ENCODE peak calls at places on chromosome 19, in five cellular contexts. One of them, this sample, is unnamed.

GRCh38 chr19:2226840-2227360 is 9.2 kb downstream of the PLEKHJ1 start:
- DNase-seq in fibroblast of the aortic adventitia: no peak
- DNase-seq in cardiac muscle cell: no peak
- DNase-seq in lower lobe of right lung: no peak
- DNase-seq in IMR-90: no peak
- DNase-seq in this sample: no peak

GRCh38 chr19:754530-754929 is 3.6 kb downstream of the MISP start:
- DNase-seq in fibroblast of the aortic adventitia: no peak
- DNase-seq in cardiac muscle cell: no peak
- DNase-seq in lower lobe of right lung: no peak
- DNase-seq in IMR-90: no peak
- DNase-seq in this sample: no peak

GRCh38 chr19:5903502-5904301 is at the start of gene NDUFA11:
- DNase-seq in fibroblast of the aortic adventitia: no peak
- DNase-seq in cardiac muscle cell: peak
- DNase-seq in lower lobe of right lung: peak
- DNase-seq in IMR-90: peak
- DNase-seq in this sample: peak

GRCh38 chr19:55046975-55047622 is 9.0 kb upstream of the GP6 start:
- DNase-seq in fibroblast of the aortic adventitia: no peak
- DNase-seq in cardiac muscle cell: no peak
- DNase-seq in lower lobe of right lung: no peak
- DNase-seq in IMR-90: no peak
- DNase-seq in this sample: no peak

GRCh38 chr19:5967994-5968430 is 9.9 kb downstream of the RANBP3 start:
- DNase-seq in fibroblast of the aortic adventitia: peak
- DNase-seq in cardiac muscle cell: peak
- DNase-seq in lower lobe of right lung: peak
- DNase-seq in IMR-90: peak
- DNase-seq in this sample: peak

GRCh38 chr19:4694211-4694987 is 24.3 kb upstream of the MYDGF start:
- DNase-seq in fibroblast of the aortic adventitia: peak
- DNase-seq in cardiac muscle cell: no peak
- DNase-seq in lower lobe of right lung: no peak
- DNase-seq in IMR-90: peak
- DNase-seq in this sample: peak

GRCh38 chr19:38290631-38291147 is 13.4 kb upstream of the C19orf33 start:
- DNase-seq in fibroblast of the aortic adventitia: peak
- DNase-seq in cardiac muscle cell: no peak
- DNase-seq in lower lobe of right lung: peak
- DNase-seq in IMR-90: peak
- DNase-seq in this sample: peak

GRCh38 chr19:39199025-39199424 is 2.3 kb downstream of the NCCRP1 start:
- DNase-seq in fibroblast of the aortic adventitia: peak
- DNase-seq in cardiac muscle cell: peak
- DNase-seq in lower lobe of right lung: no peak
- DNase-seq in IMR-90: peak
- DNase-seq in this sample: peak

GRCh38 chr19:1520203-1520780 is 3.6 kb upstream of the PLK5 start:
- DNase-seq in fibroblast of the aortic adventitia: no peak
- DNase-seq in cardiac muscle cell: no peak
- DNase-seq in lower lobe of right lung: no peak
- DNase-seq in IMR-90: no peak
- DNase-seq in this sample: no peak

GRCh38 chr19:6455924-6456323 is 3.7 kb downstream of the SLC25A23 start:
- DNase-seq in fibroblast of the aortic adventitia: no peak
- DNase-seq in cardiac muscle cell: no peak
- DNase-seq in lower lobe of right lung: no peak
- DNase-seq in IMR-90: no peak
- DNase-seq in this sample: no peak

GRCh38 chr19:30226464-30227070 is 145.6 kb upstream of the ZNF536 start:
- DNase-seq in fibroblast of the aortic adventitia: no peak
- DNase-seq in cardiac muscle cell: no peak
- DNase-seq in lower lobe of right lung: no peak
- DNase-seq in IMR-90: no peak
- DNase-seq in this sample: peak

GRCh38 chr19:23440791-23441190 is 45.5 kb upstream of the ZNF91 start:
- DNase-seq in fibroblast of the aortic adventitia: no peak
- DNase-seq in cardiac muscle cell: no peak
- DNase-seq in lower lobe of right lung: no peak
- DNase-seq in IMR-90: no peak
- DNase-seq in this sample: no peak

GRCh38 chr19:13986348-13986904 is 19.7 kb downstream of the RFX1 start:
- DNase-seq in fibroblast of the aortic adventitia: peak
- DNase-seq in cardiac muscle cell: no peak
- DNase-seq in lower lobe of right lung: peak
- DNase-seq in IMR-90: peak
- DNase-seq in this sample: peak
- TF ChIP-seq CTCF in fibroblast of the aortic adventitia: no peak
- TF ChIP-seq CTCF in cardiac muscle cell: no peak
- TF ChIP-seq CTCF in lower lobe of right lung: no peak
- TF ChIP-seq CTCF in IMR-90: no peak
- TF ChIP-seq CTCF in this sample: no peak

DNA sequence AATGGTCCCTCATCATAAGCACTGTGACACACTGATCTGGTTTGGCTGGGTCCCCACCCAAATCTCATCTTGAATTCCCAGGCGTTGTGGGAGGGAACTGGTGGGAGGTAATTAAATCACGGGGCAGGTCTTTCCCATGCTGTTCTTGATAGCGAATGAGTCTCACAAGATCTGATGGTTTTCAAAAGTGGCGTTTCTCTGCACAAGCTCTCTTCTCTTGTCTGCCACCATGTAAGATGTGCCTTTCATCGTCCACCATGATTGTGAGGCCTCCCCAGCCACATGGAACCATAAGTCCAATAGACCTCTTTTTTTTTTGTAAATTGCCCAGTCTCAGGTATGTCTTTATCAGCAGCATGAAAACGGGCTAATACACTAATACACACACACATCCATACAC is 6.9 kb upstream of the GPR4 start:
- DNase-seq in fibroblast of the aortic adventitia: no peak
- DNase-seq in cardiac muscle cell: no peak
- DNase-seq in lower lobe of right lung: no peak
- DNase-seq in IMR-90: no peak
- DNase-seq in this sample: no peak
- H3K4me3 ChIP-seq in fibroblast of the aortic adventitia: no peak
- H3K4me3 ChIP-seq in cardiac muscle cell: no peak
- H3K4me3 ChIP-seq in lower lobe of right lung: no peak
- H3K4me3 ChIP-seq in IMR-90: no peak
- H3K4me3 ChIP-seq in this sample: no peak

DNA sequence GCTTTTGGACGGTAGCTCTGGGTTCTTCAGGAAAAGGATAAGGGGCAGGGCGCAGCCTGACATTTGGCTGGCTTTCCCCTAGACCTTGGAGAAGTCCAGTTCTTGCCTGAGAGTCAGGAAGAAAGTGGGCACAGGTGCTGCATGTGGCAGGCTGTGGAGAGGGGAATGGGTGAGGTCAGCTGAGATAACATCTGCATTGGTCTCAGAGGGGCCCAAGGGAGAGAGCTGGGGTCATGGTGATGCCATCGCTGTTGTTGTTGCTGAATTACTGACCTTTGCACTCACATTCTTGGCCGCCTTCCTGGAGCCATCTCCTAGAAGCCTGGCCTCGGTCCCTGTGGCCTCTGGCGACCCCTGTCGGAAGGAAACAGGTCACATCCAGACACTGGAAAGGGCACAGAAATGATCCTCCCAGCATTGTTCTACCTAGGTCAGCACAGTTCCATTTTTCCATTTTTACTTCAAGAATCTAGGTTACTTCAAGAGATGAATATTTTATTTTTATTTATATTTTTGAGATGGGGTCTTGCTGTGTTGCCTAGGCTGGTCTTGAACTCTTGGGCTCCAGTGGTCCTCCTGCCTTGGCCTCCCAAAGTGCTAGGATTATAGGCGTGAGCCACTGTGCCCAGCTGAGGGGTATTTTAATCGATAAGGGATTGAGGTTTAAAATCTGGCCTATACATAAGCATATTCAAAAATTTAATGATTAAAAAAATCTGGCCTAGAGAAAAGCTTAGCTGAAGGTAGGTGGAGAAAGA is 6.5 kb upstream of the LIPE start:
- DNase-seq in fibroblast of the aortic adventitia: peak
- DNase-seq in cardiac muscle cell: peak
- DNase-seq in lower lobe of right lung: peak
- DNase-seq in IMR-90: peak
- DNase-seq in this sample: peak
- TF ChIP-seq CTCF in fibroblast of the aortic adventitia: peak
- TF ChIP-seq CTCF in cardiac muscle cell: peak
- TF ChIP-seq CTCF in lower lobe of right lung: peak
- TF ChIP-seq CTCF in IMR-90: peak
- TF ChIP-seq CTCF in this sample: peak

GRCh38 chr19:46913852-46914430 is 53.1 kb downstream of the ARHGAP35 start:
- DNase-seq in fibroblast of the aortic adventitia: peak
- DNase-seq in cardiac muscle cell: no peak
- DNase-seq in lower lobe of right lung: no peak
- DNase-seq in IMR-90: peak
- DNase-seq in this sample: peak
- H3K4me3 ChIP-seq in fibroblast of the aortic adventitia: no peak
- H3K4me3 ChIP-seq in cardiac muscle cell: no peak
- H3K4me3 ChIP-seq in lower lobe of right lung: no peak
- H3K4me3 ChIP-seq in IMR-90: no peak
- H3K4me3 ChIP-seq in this sample: no peak

DNA sequence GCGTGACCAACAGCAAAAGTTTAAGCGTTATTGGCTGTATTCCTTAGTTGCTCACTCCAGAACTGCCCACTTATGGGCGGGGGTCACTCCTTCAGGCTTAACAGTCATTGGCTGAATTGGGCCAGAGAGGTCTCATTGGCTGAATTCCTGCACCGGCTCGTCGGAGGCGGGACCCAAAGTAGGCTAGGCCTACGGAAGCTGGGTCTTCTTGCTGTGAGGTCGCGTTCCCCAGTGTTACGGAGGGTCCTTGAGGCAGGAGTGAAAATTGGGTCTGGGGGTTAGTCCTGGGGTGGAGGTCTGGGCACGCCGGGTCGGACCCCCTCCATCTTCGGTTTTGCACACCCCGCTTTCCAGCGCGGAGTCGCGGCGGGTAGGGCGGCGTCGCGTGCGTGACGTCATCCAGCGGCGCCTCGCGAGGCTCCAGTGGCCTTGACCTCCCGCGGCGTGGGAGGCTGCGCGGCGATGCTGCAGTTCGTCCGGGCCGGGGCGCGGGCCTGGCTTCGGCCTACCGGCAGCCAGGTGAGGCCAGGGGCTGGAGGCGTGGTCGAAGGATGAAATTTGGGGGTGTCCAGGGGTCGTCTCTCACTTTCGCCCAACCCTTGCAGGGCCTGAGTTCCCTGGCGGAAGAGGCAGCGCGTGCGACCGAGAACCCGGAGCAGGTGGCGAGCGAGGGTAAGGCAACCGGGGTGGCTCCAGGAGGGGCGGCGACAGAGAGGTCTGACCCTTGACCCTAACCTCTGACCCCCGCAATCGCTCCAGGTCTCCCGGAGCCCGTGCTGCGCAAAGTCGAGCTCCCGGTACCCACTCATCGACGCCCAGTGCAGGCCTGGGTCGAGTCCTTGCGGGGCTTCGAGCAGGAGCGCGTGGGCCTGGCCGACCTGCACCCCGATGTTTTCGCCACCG is at the start of gene MRPL4:
- DNase-seq in fibroblast of the aortic adventitia: peak
- DNase-seq in cardiac muscle cell: peak
- DNase-seq in lower lobe of right lung: peak
- DNase-seq in IMR-90: peak
- DNase-seq in this sample: peak
- TF ChIP-seq CTCF in fibroblast of the aortic adventitia: no peak
- TF ChIP-seq CTCF in cardiac muscle cell: no peak
- TF ChIP-seq CTCF in lower lobe of right lung: no peak
- TF ChIP-seq CTCF in IMR-90: no peak
- TF ChIP-seq CTCF in this sample: no peak

GRCh38 chr19:32346901-32347300 is 1.5 kb downstream of the ZNF507 start:
- DNase-seq in fibroblast of the aortic adventitia: no peak
- DNase-seq in cardiac muscle cell: no peak
- DNase-seq in lower lobe of right lung: no peak
- DNase-seq in IMR-90: no peak
- DNase-seq in this sample: no peak
- H3K4me3 ChIP-seq in fibroblast of the aortic adventitia: peak
- H3K4me3 ChIP-seq in cardiac muscle cell: peak
- H3K4me3 ChIP-seq in lower lobe of right lung: peak
- H3K4me3 ChIP-seq in IMR-90: no peak
- H3K4me3 ChIP-seq in this sample: peak

GRCh38 chr19:19644054-19644388 is 564 bp upstream of the GMIP start:
- DNase-seq in fibroblast of the aortic adventitia: no peak
- DNase-seq in cardiac muscle cell: no peak
- DNase-seq in lower lobe of right lung: no peak
- DNase-seq in IMR-90: no peak
- DNase-seq in this sample: no peak
- TF ChIP-seq CTCF in fibroblast of the aortic adventitia: no peak
- TF ChIP-seq CTCF in cardiac muscle cell: no peak
- TF ChIP-seq CTCF in lower lobe of right lung: no peak
- TF ChIP-seq CTCF in IMR-90: no peak
- TF ChIP-seq CTCF in this sample: no peak

DNA sequence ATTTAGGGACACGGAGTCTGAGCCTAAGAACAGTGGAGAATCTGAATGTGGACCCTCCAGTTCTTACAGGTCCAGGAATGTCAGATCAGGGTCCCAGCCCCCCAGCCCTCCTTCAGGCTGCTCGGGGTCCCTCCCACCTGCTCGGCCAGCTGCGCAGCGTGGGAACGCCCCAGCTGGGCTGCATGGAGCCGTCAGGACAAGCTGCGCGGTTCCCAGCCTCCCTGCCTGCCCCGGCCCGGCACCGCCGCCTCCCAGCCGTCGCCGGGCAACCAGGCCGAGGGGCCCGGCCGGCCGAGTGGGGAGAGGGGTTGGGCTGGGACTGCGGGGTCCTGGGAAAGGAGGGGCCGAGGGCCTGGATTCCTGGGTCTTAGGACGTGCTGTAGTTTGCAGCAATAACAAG is 710 bp upstream of the KIRREL2 start:
- DNase-seq in fibroblast of the aortic adventitia: no peak
- DNase-seq in cardiac muscle cell: peak
- DNase-seq in lower lobe of right lung: no peak
- DNase-seq in IMR-90: no peak
- DNase-seq in this sample: no peak
- H3K4me3 ChIP-seq in fibroblast of the aortic adventitia: no peak
- H3K4me3 ChIP-seq in cardiac muscle cell: peak
- H3K4me3 ChIP-seq in lower lobe of right lung: peak
- H3K4me3 ChIP-seq in IMR-90: no peak
- H3K4me3 ChIP-seq in this sample: no peak

This sample was measured in AG10803.